ENCODE peak calls at places on chromosomes 1 and 21, in seven cellular contexts. P is coronary artery, Z is body of pancreas, M is IMR-90, E is upper lobe of right lung, N is pancreas, J is GM23338. D is an unnamed sample.

GRCh38 chr1:22969224-22969829 is 3.3 kb downstream of the LACTBL1 start:
- DNase-seq in J (no peak), M (peak), E (peak), Z (peak), N (peak), P (no peak), D (no peak)

GRCh38 chr21:37758997-37759396 is 157.3 kb downstream of the KCNJ6 start:
- DNase-seq in J (peak), M (peak), Z (peak), P (no peak), E (peak), N (peak), D (no peak)

GRCh38 chr1:237953238-237953637 is 62.5 kb upstream of the ZP4 start:
- DNase-seq in M (no peak), P (no peak), J (peak), E (no peak), Z (no peak), N (no peak), D (no peak)

GRCh38 chr1:158371188-158371953 is 17.7 kb downstream of the CD1E start:
- DNase-seq in Z (no peak), N (no peak), M (no peak), E (no peak), P (no peak), J (no peak), D (no peak)

GRCh38 chr1:188497020-188497419 is 1668.3 kb downstream of the PLA2G4A start:
- DNase-seq in E (no peak), J (no peak), P (no peak), Z (no peak), N (no peak), M (no peak), D (no peak)

GRCh38 chr1:206457408-206457807 is 12.9 kb upstream of the IKBKE start:
- DNase-seq in P (no peak), J (no peak), E (no peak), N (no peak), Z (no peak), M (peak), D (no peak)

GRCh38 chr1:12173631-12174121 is 6.9 kb downstream of the TNFRSF1B start:
- DNase-seq in N (no peak), M (peak), E (no peak), Z (peak), J (no peak), P (no peak), D (no peak)

GRCh38 chr1:162248854-162249535 is 127.7 kb downstream of the SPATA46 start:
- DNase-seq in M (no peak), Z (no peak), E (no peak), N (no peak), P (no peak), J (peak), D (peak)

GRCh38 chr1:6572653-6573383 is 7.0 kb upstream of the ZBTB48 start:
- DNase-seq in E (no peak), Z (no peak), J (no peak), P (no peak), N (no peak), M (no peak), D (no peak)

GRCh38 chr1:56557746-56558145 is 21.6 kb downstream of the PLPP3 start:
- DNase-seq in Z (no peak), J (no peak), E (no peak), M (no peak), N (no peak), P (no peak), D (peak)

GRCh38 chr1:32984090-32984828 is 19.6 kb upstream of the RNF19B start:
- DNase-seq in M (peak), Z (peak), P (no peak), E (no peak), N (no peak), J (peak), D (peak)

GRCh38 chr1:39845569-39846566 is 37.4 kb downstream of the TRIT1 start:
- DNase-seq in M (peak), N (peak), P (no peak), E (peak), J (no peak), Z (peak), D (peak)

DNA sequence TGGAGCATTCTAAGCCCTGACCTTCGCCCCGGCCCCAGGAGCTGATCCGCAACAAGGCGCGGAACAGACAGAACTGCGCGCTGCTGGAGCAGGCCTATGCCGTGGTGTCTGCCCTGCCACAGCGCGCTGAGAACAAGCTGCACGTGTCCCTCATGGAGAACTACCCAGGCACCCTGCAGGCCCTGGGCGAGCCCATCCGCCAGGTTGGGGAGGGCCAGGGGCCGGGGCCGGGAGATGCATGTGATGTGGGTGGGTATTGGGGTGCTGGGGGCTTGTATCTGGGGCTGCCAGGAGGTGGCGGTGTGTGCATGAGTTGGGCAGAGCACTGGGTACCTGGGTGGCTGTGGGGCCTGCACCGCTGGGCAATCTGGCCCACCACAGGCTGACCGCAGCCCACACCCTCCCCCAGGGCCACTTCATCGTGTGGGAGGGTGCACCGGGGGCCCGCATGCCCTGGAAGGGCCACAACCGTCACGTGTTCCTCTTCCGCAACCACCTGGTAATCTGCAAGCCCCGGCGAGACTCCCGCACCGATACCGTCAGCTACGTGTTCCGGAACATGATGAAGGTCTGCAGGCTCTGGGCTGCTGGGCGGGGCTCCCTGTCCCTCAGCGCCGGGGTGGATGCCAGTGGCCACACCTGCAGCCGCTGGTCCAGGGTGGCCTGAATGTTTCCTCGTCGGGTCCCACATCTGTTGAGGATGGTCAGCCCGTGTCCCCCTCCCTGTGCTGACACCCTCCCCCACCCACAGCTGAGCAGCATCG is 65.8 kb downstream of the TRIM11 start:
- DNase-seq in P (peak), N (no peak), E (no peak), Z (peak), M (no peak), J (peak), D (no peak)
- TF ChIP-seq CTCF in P (no peak), N (no peak), E (peak), Z (no peak), M (peak), J (peak), D (no peak)

GRCh38 chr1:111739222-111739983 is at the start of gene INKA2:
- DNase-seq in Z (peak), M (peak), J (peak), E (peak), N (peak), P (peak), D (peak)

GRCh38 chr1:111738133-111738435 is 1.1 kb downstream of the INKA2 start:
- DNase-seq in N (no peak), J (no peak), P (no peak), E (no peak), M (no peak), Z (no peak), D (no peak)

GRCh38 chr1:111737216-111738132 is 1.7 kb downstream of the INKA2 start:
- DNase-seq in M (no peak), N (no peak), P (peak), E (no peak), J (no peak), Z (no peak), D (no peak)

GRCh38 chr1:111738436-111739221 is 566 bp downstream of the INKA2 start:
- DNase-seq in M (peak), J (peak), Z (peak), E (peak), P (peak), N (peak), D (peak)

DNA sequence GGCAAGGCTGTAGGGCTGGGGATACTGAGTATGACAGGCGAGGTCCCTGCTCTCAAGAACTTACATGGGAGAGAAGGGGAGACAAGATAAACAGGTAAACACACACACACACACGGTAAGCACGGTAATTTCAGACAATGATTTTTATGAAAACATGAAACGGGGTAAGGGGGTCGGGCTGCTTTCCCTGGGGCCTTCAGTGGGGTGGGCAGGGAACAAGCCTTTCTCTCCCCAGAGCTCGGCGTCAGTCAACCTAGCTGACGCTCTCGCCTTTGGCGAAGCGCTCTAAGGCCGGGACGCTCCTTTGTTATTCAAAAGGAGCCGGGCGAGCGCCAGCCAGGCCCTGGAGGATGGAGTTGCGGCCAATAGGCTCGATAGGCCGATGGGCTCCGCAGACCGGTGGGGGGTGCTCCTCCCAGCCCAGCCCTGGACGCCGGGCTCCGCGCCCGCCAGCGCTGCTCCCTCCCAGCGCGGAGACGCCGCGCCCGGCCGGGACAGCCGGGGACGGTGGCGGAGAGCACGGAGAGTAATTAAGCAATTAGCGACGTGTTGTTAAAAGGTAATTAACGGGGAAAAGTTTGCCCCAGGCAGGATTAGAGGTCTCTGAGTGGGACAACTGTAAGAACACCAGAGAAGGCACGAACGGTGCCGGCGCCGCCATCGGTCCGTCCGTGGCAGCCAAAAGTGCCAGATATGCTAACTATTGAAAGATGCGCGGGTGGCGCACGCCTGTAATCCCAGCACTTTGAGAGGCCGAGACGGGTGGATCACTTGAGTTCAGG is 980 bp upstream of the INKA2 start:
- DNase-seq in M (peak), J (peak), E (peak), Z (peak), N (peak), P (peak), D (peak)
- H3K27ac ChIP-seq in M (no peak), J (peak), E (peak), Z (peak), N (no peak), P (peak), D (peak)

DNA sequence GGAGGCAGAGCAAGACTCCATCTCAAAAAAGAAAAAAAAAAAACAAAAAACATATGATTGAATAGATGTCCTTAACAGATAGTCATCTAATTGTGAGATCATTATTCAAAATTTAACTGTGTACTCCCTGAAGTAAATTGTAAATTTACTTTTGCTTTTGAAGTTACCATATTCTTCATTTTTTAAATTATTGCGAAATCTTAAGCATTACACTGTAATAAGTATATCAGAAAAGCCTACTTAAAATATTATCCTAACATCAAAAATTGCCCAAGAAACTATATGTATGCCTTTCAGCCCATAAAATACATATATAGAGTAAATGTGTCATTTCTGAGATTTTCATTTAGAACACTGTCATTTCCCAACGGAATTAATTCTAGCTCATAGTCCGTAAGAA is 91.9 kb downstream of the AK5 start:
- DNase-seq in N (no peak), P (no peak), M (no peak), E (no peak), Z (no peak), J (no peak), D (no peak)
- H3K4me3 ChIP-seq in N (no peak), P (no peak), M (no peak), E (no peak), Z (no peak), J (no peak), D (no peak)

DNA sequence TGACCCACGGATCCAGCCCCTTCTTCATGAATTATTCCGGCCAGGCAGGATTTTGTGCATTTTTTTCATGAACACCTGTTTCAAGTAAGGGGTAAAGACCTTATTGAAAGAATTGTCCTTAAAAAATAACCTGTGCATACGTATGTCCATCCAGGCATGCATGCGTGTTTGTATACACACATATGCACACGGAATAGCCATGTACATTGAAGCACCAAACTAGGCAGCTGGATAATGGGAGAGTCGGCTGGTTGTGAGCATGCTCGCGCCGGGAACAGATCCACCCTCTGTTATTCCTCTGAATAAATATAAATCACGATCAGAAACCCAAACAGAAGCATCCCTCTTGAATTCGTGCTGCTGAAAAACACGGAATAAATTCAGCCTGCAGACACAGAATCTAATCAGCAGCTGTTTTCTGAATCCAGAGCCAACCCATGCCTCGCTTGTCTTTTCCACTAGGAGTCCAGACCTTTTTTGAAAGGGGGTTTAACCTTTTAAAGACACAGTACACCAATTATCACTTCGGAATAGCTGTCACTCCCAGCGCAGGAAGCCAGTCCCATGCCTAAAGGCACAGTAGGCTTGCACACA is at the start of gene HIVEP3:
- DNase-seq in J (peak), E (no peak), M (no peak), N (no peak), Z (peak), P (no peak), D (peak)
- TF ChIP-seq CTCF in J (no peak), E (peak), M (no peak), N (no peak), Z (no peak), P (no peak), D (peak)

GRCh38 chr1:30738670-30739559 is 15.5 kb upstream of the MATN1 start:
- DNase-seq in Z (no peak), N (no peak), J (no peak), E (no peak), M (no peak), P (no peak), D (no peak)
- H3K27ac ChIP-seq in Z (no peak), N (no peak), J (no peak), E (no peak), M (no peak), P (no peak), D (no peak)

GRCh38 chr1:1033009-1033587 is 13.2 kb downstream of the AGRN start:
- DNase-seq in P (no peak), Z (peak), M (peak), N (peak), E (peak), J (peak), D (peak)
- H3K4me3 ChIP-seq in P (peak), Z (no peak), M (no peak), N (peak), E (peak), J (peak), D (peak)

DNA sequence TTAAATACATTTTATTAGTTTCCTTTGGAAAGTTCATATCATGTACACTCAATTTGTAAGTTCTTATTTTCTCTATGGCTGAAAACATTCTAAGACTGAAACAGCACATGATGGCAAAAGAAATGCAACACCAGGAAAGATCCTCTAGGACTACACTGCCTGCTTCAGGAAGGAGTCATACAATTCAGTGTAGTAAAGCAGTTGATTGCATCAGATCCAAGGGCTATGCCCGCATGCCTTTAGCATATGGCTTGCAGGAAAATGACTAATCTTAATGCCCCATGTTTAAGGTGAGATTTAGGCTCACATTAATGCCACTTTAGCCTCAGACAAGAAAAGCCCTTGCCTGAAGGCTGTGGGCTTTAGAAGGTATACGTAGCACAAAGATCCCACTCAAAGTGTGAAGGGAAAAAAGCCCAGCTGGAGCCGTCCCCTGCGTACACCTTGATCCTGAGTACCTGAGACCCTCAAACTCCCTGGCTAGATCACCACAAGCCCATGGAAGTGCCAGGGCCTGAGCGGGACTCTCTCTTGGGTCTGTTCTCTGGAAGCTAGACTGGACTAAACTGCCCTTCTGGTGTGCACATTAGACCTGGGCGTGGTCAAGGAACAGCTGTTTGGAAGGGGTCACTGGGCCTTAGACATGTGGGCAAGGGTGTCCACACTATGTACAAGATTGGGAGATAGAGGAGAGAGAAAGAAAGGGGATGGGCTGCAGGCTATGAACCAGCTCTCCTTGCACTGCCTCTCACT is 52.9 kb downstream of the ESRRG start:
- DNase-seq in N (no peak), M (peak), Z (no peak), J (peak), P (no peak), E (no peak), D (no peak)
- TF ChIP-seq CTCF in N (no peak), M (no peak), Z (no peak), J (no peak), P (no peak), E (no peak), D (no peak)

D was measured in dorsolateral prefrontal cortex.